ENCODE peak calls at places on chromosomes 6 and 20, in four cellular contexts. S is HepG2, Z is IMR-90, E is AG09309. R is an unnamed sample.

GRCh38 chr20:219290-220115 is 7.6 kb upstream of the DEFB129 start:
- DNase-seq in Z (peak), S (peak), E (no peak), R (no peak)

GRCh38 chr20:21767200-21767738 is 61.8 kb downstream of the PAX1 start:
- DNase-seq in S (no peak), Z (no peak), E (no peak), R (no peak)

GRCh38 chr6:50826803-50827202 is 8.1 kb downstream of the TFAP2B start:
- DNase-seq in S (no peak), E (no peak), Z (no peak), R (no peak)

GRCh38 chr20:40705413-40705812 is 16.4 kb upstream of the MAFB start:
- DNase-seq in E (no peak), Z (no peak), S (no peak), R (no peak)

GRCh38 chr6:30914854-30915590 is 984 bp downstream of the VARS2 start:
- DNase-seq in Z (no peak), S (no peak), E (no peak), R (no peak)

GRCh38 chr6:72748759-72749158 is 126.9 kb downstream of the KCNQ5 start:
- DNase-seq in S (no peak), E (peak), Z (peak), R (no peak)

GRCh38 chr20:47468290-47469050 is 33.2 kb upstream of the NCOA3 start:
- DNase-seq in E (no peak), S (no peak), Z (no peak), R (no peak)

GRCh38 chr6:160110724-160111123 is 10.9 kb upstream of the SLC22A1 start:
- DNase-seq in Z (peak), E (no peak), S (no peak), R (no peak)

DNA sequence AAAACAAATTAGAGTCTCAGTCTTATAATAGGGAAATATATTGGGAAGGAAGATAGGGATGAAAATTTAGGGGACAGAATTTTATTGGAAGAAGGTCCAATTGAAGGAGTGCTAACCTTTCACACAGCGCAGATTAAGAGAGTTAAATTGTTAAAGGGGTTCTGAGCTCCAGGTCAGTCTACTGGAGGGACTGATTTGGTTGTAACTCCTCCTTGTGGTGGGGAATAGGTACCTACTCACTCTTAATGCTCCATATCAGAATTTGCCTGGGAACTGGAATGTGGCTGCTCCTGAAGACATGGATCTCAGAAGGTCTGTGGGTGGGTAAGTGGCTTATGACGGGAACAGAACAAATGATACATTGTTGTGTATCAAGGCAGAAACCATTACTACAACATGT is 143.5 kb downstream of the FLRT3 start:
- DNase-seq in Z (no peak), S (no peak), E (no peak), R (no peak)
- TF ChIP-seq CTCF in Z (peak), S (no peak), E (no peak), R (no peak)

GRCh38 chr6:140048202-140048790 is 673.8 kb upstream of the CITED2 start:
- DNase-seq in S (no peak), Z (no peak), E (no peak), R (no peak)

GRCh38 chr6:140050232-140050995 is 676.0 kb upstream of the CITED2 start:
- DNase-seq in E (no peak), Z (peak), S (peak), R (no peak)

GRCh38 chr6:140047321-140047720 is 672.9 kb upstream of the CITED2 start:
- DNase-seq in E (no peak), Z (no peak), S (no peak), R (no peak)

GRCh38 chr6:140051521-140052455 is 677.3 kb upstream of the CITED2 start:
- DNase-seq in S (no peak), E (peak), Z (peak), R (no peak)

GRCh38 chr6:140052757-140053729 is 678.6 kb upstream of the CITED2 start:
- DNase-seq in E (no peak), S (no peak), Z (peak), R (no peak)
- TF ChIP-seq CTCF in E (peak), S (peak), Z (peak), R (peak)

GRCh38 chr20:62305149-62305764 is 2.5 kb downstream of the ADRM1 start:
- DNase-seq in S (peak), Z (no peak), E (no peak), R (no peak)
- TF ChIP-seq CTCF in S (peak), Z (no peak), E (no peak), R (no peak)

GRCh38 chr20:32463642-32464400 is 105.7 kb downstream of the ASXL1 start:
- DNase-seq in E (no peak), S (no peak), Z (no peak), R (no peak)
- TF ChIP-seq CTCF in E (no peak), S (no peak), Z (no peak), R (no peak)

GRCh38 chr6:156718647-156719394 is 58.4 kb upstream of the ARID1B start:
- DNase-seq in S (peak), E (peak), Z (peak), R (no peak)
- TF ChIP-seq CTCF in S (no peak), E (no peak), Z (no peak), R (no peak)

DNA sequence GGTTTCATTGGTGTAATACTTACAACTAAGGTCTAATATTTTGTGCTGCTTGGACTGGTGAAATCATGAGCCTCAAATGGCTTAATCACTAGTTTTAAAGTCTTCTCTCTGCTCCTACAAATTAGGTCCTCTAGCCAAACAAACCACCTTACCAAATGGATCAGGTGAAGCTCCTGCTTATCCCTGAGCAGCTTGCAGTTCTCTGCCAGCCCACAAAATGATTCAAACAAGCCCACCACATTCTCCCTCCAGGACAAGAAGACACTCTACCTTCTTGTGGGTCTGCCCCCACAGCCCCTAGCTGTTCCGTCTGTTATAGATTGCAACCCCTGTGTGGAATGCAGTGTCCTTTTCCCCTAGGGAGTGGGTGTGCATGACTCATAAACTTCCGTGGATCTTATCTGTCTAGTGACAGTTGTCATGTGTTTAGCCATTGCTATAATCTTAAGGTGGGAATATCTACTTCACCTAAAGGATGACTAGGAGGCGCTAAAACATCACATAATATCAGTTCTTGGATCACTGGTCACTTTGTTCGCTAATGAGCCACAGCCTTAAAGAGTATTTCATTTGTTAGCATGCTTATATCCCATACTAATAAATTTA is 940.5 kb upstream of the MANEA start:
- DNase-seq in E (no peak), Z (peak), S (peak), R (peak)
- TF ChIP-seq CTCF in E (no peak), Z (no peak), S (peak), R (peak)

GRCh38 chr6:122289721-122290501 is 109.5 kb upstream of the HSF2 start:
- DNase-seq in E (peak), Z (peak), S (peak), R (peak)
- TF ChIP-seq CTCF in E (no peak), Z (peak), S (peak), R (peak)

GRCh38 chr20:8435251-8436035 is 303.4 kb downstream of the PLCB1 start:
- DNase-seq in E (no peak), S (no peak), Z (no peak), R (no peak)
- TF ChIP-seq CTCF in E (no peak), S (no peak), Z (no peak), R (no peak)

R was measured in LNCaP clone FGC.